ENCODE peak calls at places on chromosomes 13 and 19, in five cellular contexts. K is kidney, Z is neural progenitor cell, J is breast epithelium, T is right cardiac atrium. A is an unnamed sample.
A peak's percentile ranks its signal among the peaks of the same experiment; 100 is the strongest.

GRCh38 chr13:88042489-88042888 is 371.3 kb downstream of the SLITRK5 start:
- DNase-seq in J (no peak), T (no peak), Z (no peak), K (no peak), A (no peak)

GRCh38 chr19:40592170-40592569 is 9.0 kb upstream of the LTBP4 start:
- DNase-seq in Z (peak; percentile 44), K (no peak), T (no peak), J (no peak), A (no peak)

GRCh38 chr13:30355405-30355741 is 48.0 kb upstream of the KATNAL1 start:
- DNase-seq in Z (peak; percentile 34), T (peak; percentile 62), K (no peak), J (no peak), A (no peak)

GRCh38 chr13:51249254-51249653 is 27.1 kb downstream of the FAM124A start:
- DNase-seq in T (no peak), J (no peak), K (no peak), Z (no peak), A (no peak)

GRCh38 chr13:27055501-27055900 is 116.1 kb downstream of the USP12 start:
- DNase-seq in Z (no peak), J (no peak), T (no peak), K (no peak), A (no peak)

GRCh38 chr19:21593934-21594844 is 88.8 kb downstream of the ZNF429 start:
- DNase-seq in J (no peak), Z (no peak), K (no peak), T (no peak), A (no peak)

GRCh38 chr19:13978306-13978705 is 26.0 kb downstream of the DCAF15 start:
- DNase-seq in Z (peak; percentile 97), J (peak; percentile 82), T (peak; percentile 96), K (peak; percentile 92), A (peak; percentile 81)

GRCh38 chr13:98489446-98490194 is 87.3 kb downstream of the STK24 start:
- DNase-seq in T (no peak), K (no peak), J (no peak), Z (no peak), A (no peak)

GRCh38 chr19:49073514-49074378 is 1.2 kb upstream of the KCNA7 start:
- DNase-seq in J (no peak), T (no peak), K (no peak), Z (peak; percentile 60), A (no peak)

GRCh38 chr13:21976159-21976558 is 305.3 kb downstream of the FGF9 start:
- DNase-seq in J (no peak), T (no peak), Z (no peak), K (no peak), A (no peak)

GRCh38 chr13:114078501-114079451 is 53.6 kb downstream of the RASA3 start:
- DNase-seq in J (no peak), Z (no peak), T (peak; percentile 75), K (peak; percentile 74), A (no peak)

GRCh38 chr13:32159147-32159869 is 127.7 kb downstream of the FRY start:
- DNase-seq in T (no peak), J (no peak), K (no peak), Z (no peak), A (no peak)

GRCh38 chr13:44238011-44238421 is 135.6 kb upstream of the SERP2 start:
- DNase-seq in J (no peak), Z (no peak), K (no peak), T (no peak), A (no peak)

GRCh38 chr13:30616927-30617314 is 799 bp upstream of the USPL1 start:
- DNase-seq in T (no peak), Z (peak; percentile 87), J (peak; percentile 77), K (no peak), A (peak; percentile 77)

GRCh38 chr19:12668937-12669271 is 2.3 kb downstream of the WDR83 start:
- DNase-seq in Z (peak; percentile 53), J (peak; percentile 66), T (peak; percentile 80), K (peak; percentile 87), A (peak; percentile 52)

GRCh38 chr13:61954092-61954491 is 538.4 kb upstream of the PCDH20 start:
- DNase-seq in J (no peak), T (no peak), Z (peak; percentile 39), K (no peak), A (no peak)

GRCh38 chr19:47421844-47422395 is 2.6 kb upstream of the MEIS3 start:
- DNase-seq in J (no peak), K (no peak), T (no peak), Z (peak; percentile 84), A (no peak)

GRCh38 chr19:5002143-5002542 is 33.2 kb downstream of the KDM4B start:
- DNase-seq in Z (no peak), J (no peak), K (no peak), T (no peak), A (peak; percentile 49)

GRCh38 chr13:104648291-104648690 is 1582.1 kb upstream of the SLC10A2 start:
- DNase-seq in K (no peak), Z (no peak), J (no peak), T (no peak), A (no peak)

GRCh38 chr19:34459614-34460013 is 21.9 kb upstream of the WTIP start:
- DNase-seq in K (no peak), J (no peak), Z (no peak), T (no peak), A (peak; percentile 38)

GRCh38 chr19:2034729-2035589 is 16.1 kb downstream of the MKNK2 start:
- DNase-seq in K (peak; percentile 87), T (peak; percentile 78), J (no peak), Z (peak; percentile 71), A (no peak)

GRCh38 chr13:97477824-97478223 is 43.9 kb downstream of the RAP2A start:
- DNase-seq in T (no peak), Z (no peak), J (no peak), K (no peak), A (no peak)

GRCh38 chr13:25032160-25032559 is 63.8 kb upstream of the PABPC3 start:
- DNase-seq in J (no peak), Z (no peak), T (no peak), K (no peak), A (no peak)

GRCh38 chr19:56403764-56404704 is at the start of gene ZNF583:
- DNase-seq in T (peak; percentile 99), Z (peak; percentile 96), K (peak; percentile 98), J (peak; percentile 94), A (peak; percentile 93)

GRCh38 chr19:23882493-23882892 is 32.2 kb upstream of the ZNF726 start:
- DNase-seq in J (no peak), K (no peak), T (no peak), Z (no peak), A (no peak)

GRCh38 chr13:20191902-20192469 is 752 bp downstream of the GJB2 start:
- DNase-seq in J (no peak), Z (peak; percentile 76), T (no peak), K (peak; percentile 58), A (no peak)

GRCh38 chr13:111877906-111878305 is 189.0 kb upstream of the SOX1 start:
- DNase-seq in J (no peak), T (no peak), Z (no peak), K (no peak), A (peak; percentile 1)

GRCh38 chr13:113804017-113804702 is 45.1 kb downstream of the TMEM255B start:
- DNase-seq in Z (no peak), J (no peak), K (peak; percentile 64), T (no peak), A (no peak)

GRCh38 chr13:94822356-94822755 is 110.0 kb upstream of the SOX21 start:
- DNase-seq in T (no peak), J (no peak), Z (no peak), K (no peak), A (no peak)

GRCh38 chr13:94824601-94825000 is 112.3 kb upstream of the SOX21 start:
- DNase-seq in K (no peak), Z (no peak), J (no peak), T (no peak), A (no peak)

GRCh38 chr13:94829201-94829600 is 116.9 kb upstream of the SOX21 start:
- DNase-seq in Z (peak; percentile 52), J (no peak), T (no peak), K (no peak), A (no peak)

GRCh38 chr13:94829801-94830200 is 117.5 kb upstream of the SOX21 start:
- DNase-seq in K (no peak), J (no peak), T (no peak), Z (no peak), A (no peak)

DNA sequence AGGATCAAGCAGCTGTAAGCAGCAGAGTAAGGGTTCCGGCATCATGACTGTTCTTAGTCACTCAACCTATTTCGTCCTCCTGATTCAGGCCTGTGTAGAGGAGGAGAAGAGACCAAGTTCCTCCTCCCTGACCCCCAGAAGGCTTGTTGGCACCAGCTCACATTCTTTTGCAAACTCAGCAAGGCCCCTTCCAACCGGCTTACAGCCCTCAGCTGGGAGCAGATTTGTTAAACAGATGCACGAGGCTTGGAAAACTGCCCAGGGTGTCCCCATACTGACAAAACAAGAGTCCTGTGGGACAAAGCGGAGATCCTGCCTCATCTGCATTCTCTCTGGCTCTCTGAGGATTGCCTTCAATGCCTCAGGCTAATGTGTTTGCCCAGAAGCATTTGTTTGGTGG is 113.2 kb upstream of the SOX21 start:
- DNase-seq in K (peak; percentile 74), T (no peak), Z (peak; percentile 92), J (peak; percentile 27), A (no peak)
- H3K4me1 ChIP-seq in K (no peaks in the 10 kb centered on the region), T (no peaks in the 10 kb centered on the region), Z (peaks cover 57% of the 10 kb centered on the region), J (no peaks in the 10 kb centered on the region), A (no peaks in the 10 kb centered on the region)

GRCh38 chr19:42251572-42251990 is 3.3 kb downstream of the ERF start:
- DNase-seq in J (peak; percentile 20), Z (no peak), K (no peak), T (no peak), A (no peak)
- H3K9me3 ChIP-seq in J (no peaks in the 10 kb centered on the region), Z (no peaks in the 10 kb centered on the region), K (no peaks in the 10 kb centered on the region), T (no peaks in the 10 kb centered on the region), A (no peaks in the 10 kb centered on the region)

DNA sequence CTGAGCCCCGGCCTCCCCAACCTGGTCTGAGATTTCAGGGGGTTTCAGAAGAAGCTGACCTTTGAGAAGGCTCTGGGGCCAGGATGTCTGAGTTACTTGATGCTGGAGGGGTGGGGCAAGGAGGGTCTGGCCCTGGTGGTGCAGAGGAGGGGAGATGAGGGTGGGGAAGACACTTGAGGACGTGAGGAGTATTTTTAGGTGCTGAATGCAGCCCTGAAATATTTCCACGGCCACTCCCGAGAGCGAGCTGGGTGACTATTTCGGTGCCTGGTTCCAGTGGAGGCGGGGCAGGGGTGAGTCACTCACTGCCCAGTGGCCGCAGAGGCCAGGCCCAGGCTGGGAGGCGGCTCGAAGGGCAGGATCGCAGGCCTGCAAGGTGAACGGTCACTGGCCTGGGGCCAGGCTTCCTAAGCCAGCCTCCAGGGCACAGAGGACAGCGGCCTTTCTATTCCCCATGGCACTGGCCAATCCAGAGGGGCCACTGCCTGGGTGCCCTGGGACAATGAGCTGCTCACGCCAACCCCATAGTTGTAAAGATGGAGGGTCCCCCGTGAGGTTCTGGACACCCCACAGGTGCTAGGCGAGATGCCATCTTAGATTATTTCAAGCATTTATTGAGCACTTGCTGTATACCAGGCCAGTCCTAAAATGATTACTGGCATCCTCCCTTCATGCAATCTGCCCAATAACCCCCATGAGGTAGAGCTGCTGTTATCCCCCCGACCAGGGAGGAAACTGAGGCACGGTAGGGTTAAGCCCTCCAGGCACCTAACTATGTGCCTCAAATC is 19.7 kb upstream of the JUND start:
- DNase-seq in J (no peak), Z (no peak), T (peak; percentile 89), K (peak; percentile 95), A (no peak)
- H3K4me1 ChIP-seq in J (peaks cover 6% of the 10 kb centered on the region), Z (peaks cover 21% of the 10 kb centered on the region), T (peaks cover 8% of the 10 kb centered on the region), K (peaks cover 26% of the 10 kb centered on the region), A (peaks cover 5% of the 10 kb centered on the region)

DNA sequence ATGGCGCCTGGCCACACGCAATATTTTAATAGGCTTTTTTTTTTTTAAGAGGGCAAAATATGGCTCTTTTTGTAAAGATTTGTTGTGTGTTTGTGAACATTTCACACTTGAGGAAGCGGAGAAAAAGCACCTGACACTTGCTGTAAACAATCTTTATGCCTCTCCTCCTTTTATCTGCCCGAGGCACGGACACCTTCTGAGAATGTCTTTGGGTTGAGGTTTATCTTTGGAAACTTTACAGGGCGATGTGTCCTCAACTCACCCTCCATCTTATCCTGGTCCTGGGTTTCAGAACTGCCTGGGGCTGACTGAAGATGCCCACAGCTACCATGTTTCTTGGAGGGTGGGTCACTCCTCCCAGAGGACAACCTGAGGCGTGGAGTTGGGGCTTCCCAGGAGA is 44.0 kb downstream of the ZNF627 start:
- DNase-seq in J (no peak), K (no peak), T (no peak), Z (no peak), A (no peak)
- H3K9me3 ChIP-seq in J (no peaks in the 10 kb centered on the region), K (no peaks in the 10 kb centered on the region), T (no peaks in the 10 kb centered on the region), Z (no peaks in the 10 kb centered on the region), A (no peaks in the 10 kb centered on the region)

A was measured in prostate gland.